ENCODE peak calls at places on chromosomes 13 and 19, in nine cellular contexts. L, Z, W, U, T, O, F, J and X are unnamed samples.

GRCh38 chr19:51702103-51702753 is 9.1 kb downstream of the SPACA6 start:
- DNase-seq in L (peak), Z (peak), W (peak), U (peak), T (peak), O (no peak), F (peak), J (peak), X (no peak)

GRCh38 chr19:54035215-54036178 is 28.2 kb downstream of the VSTM1 start:
- DNase-seq in L (no peak), Z (no peak), W (peak), U (peak), T (no peak), O (no peak), F (no peak), J (no peak), X (no peak)

GRCh38 chr13:44756411-44756810 is 180.3 kb upstream of the TSC22D1 start:
- DNase-seq in L (no peak), Z (no peak), W (no peak), U (no peak), T (no peak), O (no peak), F (no peak), J (no peak), X (no peak)

GRCh38 chr19:5814123-5814839 is 9.4 kb downstream of the NRTN start:
- DNase-seq in L (no peak), Z (no peak), W (no peak), U (no peak), T (no peak), O (no peak), F (no peak), J (no peak), X (no peak)

GRCh38 chr13:73914119-73914518 is 220.1 kb downstream of the KLF12 start:
- DNase-seq in L (no peak), Z (no peak), W (peak), U (peak), T (no peak), O (no peak), F (no peak), J (no peak), X (no peak)

GRCh38 chr13:101423872-101424271 is 7.6 kb upstream of the NALCN start:
- DNase-seq in L (no peak), Z (no peak), W (no peak), U (no peak), T (no peak), O (peak), F (no peak), J (no peak), X (no peak)

GRCh38 chr19:35000647-35001501 is 751 bp downstream of the GRAMD1A start:
- DNase-seq in L (no peak), Z (peak), W (peak), U (peak), T (no peak), O (peak), F (peak), J (no peak), X (peak)

GRCh38 chr13:51266642-51267041 is 44.4 kb downstream of the FAM124A start:
- DNase-seq in L (no peak), Z (no peak), W (no peak), U (no peak), T (no peak), O (no peak), F (no peak), J (no peak), X (no peak)

GRCh38 chr19:13079542-13079986 is 23.1 kb downstream of the LYL1 start:
- DNase-seq in L (no peak), Z (no peak), W (peak), U (no peak), T (no peak), O (peak), F (no peak), J (no peak), X (peak)

GRCh38 chr13:98564204-98564603 is 12.7 kb downstream of the STK24 start:
- DNase-seq in L (no peak), Z (no peak), W (no peak), U (no peak), T (no peak), O (no peak), F (no peak), J (no peak), X (no peak)

GRCh38 chr19:48644839-48645651 is 942 bp downstream of the CA11 start:
- DNase-seq in L (peak), Z (peak), W (peak), U (peak), T (peak), O (peak), F (peak), J (peak), X (peak)

GRCh38 chr19:45156231-45156630 is 4.6 kb downstream of the NKPD1 start:
- DNase-seq in L (no peak), Z (no peak), W (no peak), U (no peak), T (no peak), O (no peak), F (no peak), J (no peak), X (no peak)

GRCh38 chr13:113604186-113604585 is 19.6 kb downstream of the TFDP1 start:
- DNase-seq in L (no peak), Z (no peak), W (no peak), U (no peak), T (no peak), O (no peak), F (no peak), J (no peak), X (no peak)

GRCh38 chr13:91292630-91293221 is 54.8 kb upstream of the MIR17HG start:
- DNase-seq in L (no peak), Z (no peak), W (no peak), U (no peak), T (no peak), O (no peak), F (no peak), J (no peak), X (peak)

GRCh38 chr13:75285310-75285709 is 196.7 kb downstream of the TBC1D4 start:
- DNase-seq in L (no peak), Z (no peak), W (no peak), U (no peak), T (no peak), O (no peak), F (no peak), J (no peak), X (no peak)

GRCh38 chr13:21420706-21421105 is 38.4 kb downstream of the ZDHHC20 start:
- DNase-seq in L (no peak), Z (no peak), W (peak), U (no peak), T (no peak), O (no peak), F (no peak), J (no peak), X (no peak)